ENCODE peak calls at places on chromosomes 16 and 17, in four cellular contexts. N is glutamatergic neuron, I is cardiac fibroblast, B is MM.1S. K is an unnamed sample.

GRCh38 chr17:32483451-32484019 is 3.3 kb upstream of the CDK5R1 start:
- DNase-seq in B (no peak), N (peak), I (peak), K (peak)

GRCh38 chr17:80891096-80892018 is 100.3 kb upstream of the CHMP6 start:
- DNase-seq in N (no peak), B (no peak), I (peak), K (peak)

GRCh38 chr16:86921289-86921688 is 342.9 kb downstream of the FOXL1 start:
- DNase-seq in N (no peak), I (no peak), B (no peak), K (no peak)

GRCh38 chr17:17990282-17990681 is 17.6 kb downstream of the DRC3 start:
- DNase-seq in B (no peak), N (no peak), I (no peak), K (no peak)

GRCh38 chr16:91484-91883 is 13.5 kb downstream of the MPG start:
- DNase-seq in I (peak), N (no peak), B (no peak), K (no peak)

GRCh38 chr17:79933863-79934652 is 94.8 kb upstream of the CBX4 start:
- DNase-seq in N (no peak), B (no peak), I (peak), K (no peak)

GRCh38 chr16:87601322-87602004 is 845 bp upstream of the JPH3 start:
- DNase-seq in I (no peak), B (no peak), N (no peak), K (no peak)

GRCh38 chr16:4769306-4769638 is 2.3 kb upstream of the ZNF500 start:
- DNase-seq in N (no peak), I (no peak), B (no peak), K (no peak)

GRCh38 chr17:337022-337420 is 15.6 kb downstream of the RPH3AL start:
- DNase-seq in B (no peak), N (no peak), I (no peak), K (no peak)

GRCh38 chr17:43402567-43402966 is 3.8 kb downstream of the ARL4D start:
- DNase-seq in B (no peak), N (no peak), I (no peak), K (no peak)

GRCh38 chr17:64163468-64163867 is 33.5 kb upstream of the ERN1 start:
- DNase-seq in B (no peak), I (no peak), N (no peak), K (no peak)

GRCh38 chr16:28609631-28610594 is at the start of gene SULT1A1:
- DNase-seq in N (no peak), I (peak), B (no peak), K (no peak)

GRCh38 chr17:36993227-36993626 is 44.5 kb downstream of the AATF start:
- DNase-seq in N (no peak), B (no peak), I (no peak), K (no peak)

GRCh38 chr17:37177234-37177633 is 198.6 kb upstream of the C17orf78 start:
- DNase-seq in I (no peak), B (no peak), N (no peak), K (no peak)

GRCh38 chr16:4648917-4649316 is 24.3 kb downstream of the MGRN1 start:
- DNase-seq in N (no peak), B (no peak), I (no peak), K (no peak)

GRCh38 chr17:5033352-5034015 is 1.7 kb downstream of the SLC52A1 start:
- DNase-seq in N (no peak), B (no peak), I (no peak), K (no peak)

GRCh38 chr17:22203208-22203715 is 510.9 kb downstream of the KCNJ18 start:
- DNase-seq in B (no peak), I (no peak), N (no peak), K (no peak)

GRCh38 chr17:1224330-1224729 is 44.5 kb upstream of the ABR start:
- DNase-seq in B (no peak), N (no peak), I (no peak), K (no peak)

GRCh38 chr17:7992516-7992915 is 9.9 kb upstream of the GUCY2D start:
- DNase-seq in N (no peak), B (no peak), I (no peak), K (no peak)

GRCh38 chr16:50316102-50316847 is 49.9 kb downstream of the ADCY7 start:
- DNase-seq in N (no peak), I (no peak), B (no peak), K (no peak)

GRCh38 chr16:14098081-14098480 is 27.0 kb downstream of the MRTFB start:
- DNase-seq in I (no peak), N (no peak), B (no peak), K (no peak)

GRCh38 chr17:4574448-4575045 is 9.8 kb upstream of the SMTNL2 start:
- DNase-seq in B (no peak), N (no peak), I (no peak), K (no peak)

GRCh38 chr17:68763551-68763950 is 162.4 kb upstream of the FAM20A start:
- DNase-seq in N (no peak), B (no peak), I (no peak), K (no peak)

DNA sequence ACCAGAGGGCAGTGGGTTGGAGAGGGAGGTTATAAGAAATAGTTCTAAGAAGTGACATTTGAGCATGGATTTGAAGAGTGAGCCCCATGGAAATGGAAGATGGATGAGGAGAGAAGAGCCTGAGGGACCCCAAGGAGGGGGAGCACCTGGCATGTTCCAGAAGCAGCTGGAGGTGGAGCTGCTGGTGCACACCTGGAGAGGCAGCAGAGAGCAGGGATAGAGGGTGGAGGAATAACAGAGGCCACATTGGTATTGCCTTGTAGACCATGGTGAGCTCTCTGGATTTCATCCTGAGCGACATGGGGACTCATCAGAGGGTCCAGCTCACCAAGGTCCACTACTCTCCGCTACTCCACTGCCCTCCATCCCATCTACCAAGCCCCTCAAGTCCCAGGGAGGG is 22.3 kb upstream of the KDM8 start:
- DNase-seq in B (no peak), N (no peak), I (no peak), K (no peak)
- TF ChIP-seq CTCF in B (peak), N (no peak), I (no peak), K (no peak)

DNA sequence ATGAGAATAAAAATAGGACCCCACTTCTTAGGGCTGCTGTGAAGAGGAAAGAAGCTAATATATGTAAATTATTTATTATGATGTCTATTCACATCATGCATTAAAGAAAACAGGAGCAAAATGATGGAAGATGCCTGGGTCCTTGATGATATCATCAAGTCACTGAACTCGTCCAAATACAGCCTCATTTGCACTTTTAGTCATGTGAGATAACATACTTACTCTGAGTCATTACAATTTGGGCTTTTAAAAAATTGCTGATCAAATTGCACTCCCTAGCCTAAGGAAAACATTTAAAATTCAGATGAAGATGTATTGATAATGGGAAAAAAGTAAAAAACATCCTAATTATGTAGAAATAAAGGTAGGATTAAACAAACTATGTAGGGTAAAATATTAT is 302.7 kb upstream of the CCL2 start:
- DNase-seq in B (no peak), I (no peak), N (no peak), K (no peak)
- TF ChIP-seq CTCF in B (no peak), I (no peak), N (no peak), K (no peak)

DNA sequence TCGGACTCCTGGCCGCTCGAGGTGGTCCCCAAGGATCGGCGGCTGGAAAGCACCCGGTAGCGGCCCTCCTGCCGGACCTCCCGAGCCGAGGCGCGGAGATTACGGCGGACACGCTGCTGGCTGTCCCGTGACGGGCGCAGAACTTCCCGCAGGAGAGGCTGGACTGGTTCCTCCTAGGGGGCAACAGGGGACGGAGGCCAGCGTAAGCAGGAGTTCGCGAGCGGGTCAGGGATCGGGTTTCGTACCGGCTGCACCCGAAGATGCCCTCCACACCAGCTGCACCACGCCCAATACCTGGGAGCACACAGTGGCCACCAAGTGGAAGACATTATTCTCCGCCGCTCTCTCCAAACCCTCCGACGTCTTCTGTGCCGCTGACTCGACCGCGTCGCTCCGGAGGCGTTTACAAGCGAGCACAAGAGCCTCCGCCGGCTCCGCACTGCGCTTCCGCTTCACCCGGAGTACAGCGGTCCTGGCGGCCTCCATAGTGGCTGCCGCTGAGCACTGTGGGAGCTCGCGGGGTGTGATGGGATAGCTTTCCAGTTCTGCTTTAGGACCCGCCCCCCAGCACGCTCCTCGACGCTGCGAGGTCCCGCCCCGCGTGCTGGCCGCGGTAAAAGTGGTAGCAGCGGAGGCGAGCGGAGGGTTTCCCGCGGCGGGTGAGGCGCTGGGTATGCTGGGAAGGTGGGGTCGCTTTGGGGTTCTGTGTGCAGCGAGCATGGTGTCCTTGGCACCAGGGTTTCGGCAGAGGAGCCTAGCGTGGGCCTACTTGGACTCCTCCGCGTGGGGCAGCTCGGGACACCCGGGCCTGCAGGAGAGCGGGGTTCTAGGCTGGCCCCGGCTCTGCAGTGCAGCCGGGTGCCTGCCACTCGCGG is at the start of the genes PRMT7 and SLC7A6OS:
- DNase-seq in B (peak), I (peak), N (peak), K (peak)
- TF ChIP-seq CTCF in B (peak), I (peak), N (no peak), K (no peak)

DNA sequence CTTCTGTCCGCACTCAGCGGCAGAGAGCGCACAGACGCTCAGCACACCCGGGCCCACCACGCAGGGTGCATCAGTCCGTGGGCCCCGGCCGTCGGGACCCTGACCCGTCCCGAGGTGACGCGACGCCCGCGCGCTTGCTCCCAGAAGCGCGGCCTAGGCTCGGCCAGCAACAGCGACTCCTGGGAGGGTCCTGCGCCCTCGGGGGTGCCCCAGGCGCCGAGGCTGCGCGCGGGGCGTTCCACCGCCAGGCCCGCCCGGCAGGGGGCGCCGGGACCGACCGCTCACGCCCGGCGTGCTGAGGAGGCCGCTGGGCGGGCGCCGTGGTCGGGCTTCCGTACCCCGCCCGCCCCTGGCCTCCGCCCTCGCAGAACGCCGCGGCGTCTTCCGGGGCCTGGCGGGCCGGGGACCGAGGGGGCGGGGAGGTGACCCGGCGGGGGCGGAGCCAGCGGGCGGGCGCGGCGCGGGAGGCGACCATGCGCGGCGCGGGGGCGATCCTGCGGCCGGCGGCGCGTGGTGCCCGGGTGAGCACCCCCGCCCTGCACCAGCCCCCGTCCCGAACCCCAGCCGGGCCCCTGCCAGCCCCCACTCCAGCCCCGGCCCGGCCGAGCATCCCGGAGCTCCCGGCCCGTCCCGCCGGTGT is at the start of gene CISD3:
- DNase-seq in B (peak), I (peak), N (peak), K (peak)
- TF ChIP-seq CTCF in B (peak), I (no peak), N (peak), K (peak)